ENCODE peak calls at places on chromosomes 1 and 21, in ten cellular contexts. K is astrocyte of the spinal cord, X is lower lobe of right lung, V is cardiac fibroblast, Q is WTC11, E is fibroblast of mammary gland, O is H9, F is prostate gland, P is endothelial cell, U is fibroblast of lung. H is an unnamed sample.

GRCh38 chr21:43743934-43744333 is 25.0 kb downstream of the PDXK start:
- DNase-seq in U (no peak), E (no peak), V (no peak), Q (no peak), P (no peak), O (no peak), K (no peak), F (no peak), X (no peak), H (no peak)

GRCh38 chr1:190140644-190141043 is 337.0 kb downstream of the BRINP3 start:
- DNase-seq in V (no peak), P (no peak), E (no peak), F (no peak), K (no peak), U (no peak), X (no peak), Q (no peak), O (no peak), H (no peak)

GRCh38 chr1:31216016-31216415 is 23.7 kb downstream of the NKAIN1 start:
- DNase-seq in E (peak; percentile 46), O (peak; percentile 59), F (peak; percentile 63), V (peak; percentile 55), U (peak; percentile 11), P (peak; percentile 56), Q (peak; percentile 44), X (no peak), K (no peak), H (no peak)

GRCh38 chr21:15275615-15276228 is 210.9 kb upstream of the NRIP1 start:
- DNase-seq in E (no peak), X (no peak), O (no peak), Q (no peak), K (no peak), P (no peak), V (no peak), F (no peak), U (no peak), H (no peak)

GRCh38 chr1:112866151-112866550 is 89.8 kb downstream of the SLC16A1 start:
- DNase-seq in X (no peak), F (no peak), K (peak; percentile 92), P (no peak), U (peak; percentile 81), E (peak; percentile 74), Q (no peak), O (no peak), V (peak; percentile 85), H (no peak)

GRCh38 chr1:174791863-174792262 is 207.9 kb upstream of the CACYBP start:
- DNase-seq in V (no peak), X (no peak), F (no peak), Q (no peak), E (no peak), U (no peak), O (no peak), P (no peak), K (no peak), H (no peak)

GRCh38 chr1:91617242-91617837 is 116.7 kb downstream of the CDC7 start:
- DNase-seq in X (peak; percentile 55), K (peak; percentile 32), F (no peak), U (no peak), V (no peak), P (no peak), Q (peak; percentile 67), E (no peak), O (peak; percentile 79), H (peak; percentile 22)

GRCh38 chr21:42309753-42310213 is 5.4 kb downstream of the TFF3 start:
- DNase-seq in U (peak; percentile 8), E (peak; percentile 12), P (peak; percentile 79), X (peak; percentile 76), O (peak; percentile 80), V (peak; percentile 21), K (peak; percentile 4), F (peak; percentile 35), Q (peak; percentile 85), H (peak; percentile 87)

GRCh38 chr1:43836267-43836951 is 97.2 kb upstream of the ARTN start:
- DNase-seq in U (no peak), F (no peak), Q (no peak), P (no peak), E (no peak), X (peak; percentile 74), O (no peak), K (peak; percentile 33), V (no peak), H (peak; percentile 35)

GRCh38 chr1:241600496-241600901 is 39.7 kb downstream of the CHML start:
- DNase-seq in X (no peak), K (peak; percentile 50), E (peak; percentile 80), Q (no peak), U (no peak), V (peak; percentile 44), O (no peak), F (no peak), P (no peak), H (peak; percentile 22)

GRCh38 chr1:53625766-53626520 is 113.0 kb downstream of the GLIS1 start:
- DNase-seq in F (no peak), X (no peak), K (no peak), E (peak; percentile 25), P (no peak), Q (no peak), O (peak; percentile 15), V (peak; percentile 51), U (no peak), H (no peak)

GRCh38 chr1:93000751-93001175 is 39.5 kb upstream of the DIPK1A start:
- DNase-seq in E (no peak), O (no peak), Q (no peak), P (no peak), U (no peak), K (no peak), F (no peak), X (no peak), V (no peak), H (no peak)

GRCh38 chr1:93004566-93005251 is 43.4 kb upstream of the DIPK1A start:
- DNase-seq in X (no peak), V (no peak), E (no peak), P (no peak), U (no peak), O (no peak), F (no peak), Q (no peak), K (no peak), H (no peak)

GRCh38 chr1:93003981-93004380 is 42.7 kb upstream of the DIPK1A start:
- DNase-seq in U (no peak), Q (no peak), V (no peak), K (no peak), X (no peak), E (no peak), O (no peak), P (no peak), F (no peak), H (no peak)

GRCh38 chr1:93000291-93000690 is 39.0 kb upstream of the DIPK1A start:
- DNase-seq in U (no peak), O (peak; percentile 68), K (no peak), X (no peak), P (peak; percentile 36), E (no peak), Q (peak; percentile 67), F (no peak), V (no peak), H (no peak)

GRCh38 chr1:93001893-93002292 is 40.6 kb upstream of the DIPK1A start:
- DNase-seq in O (no peak), P (no peak), U (no peak), V (no peak), K (no peak), E (no peak), X (no peak), F (no peak), Q (no peak), H (no peak)
- TF ChIP-seq CTCF in O (no peak), P (no peak), U (no peak), V (no peak), K (no peak), E (no peak), X (no peak), F (no peak), Q (no peak), H (no peak)

GRCh38 chr1:173717238-173717637 is 2.5 kb downstream of the KLHL20 start:
- DNase-seq in P (no peak), V (no peak), F (no peak), O (no peak), E (peak; percentile 1), K (no peak), U (no peak), X (no peak), Q (no peak), H (no peak)

GRCh38 chr1:173714441-173714758 is 381 bp upstream of the KLHL20 start:
- DNase-seq in P (no peak), Q (no peak), K (no peak), V (no peak), E (no peak), O (no peak), X (no peak), F (no peak), U (no peak), H (no peak)

GRCh38 chr1:173715538-173715844 is 710 bp downstream of the KLHL20 start:
- DNase-seq in K (peak; percentile 3), U (no peak), E (no peak), Q (no peak), O (no peak), X (no peak), F (no peak), P (no peak), V (no peak), H (no peak)

DNA sequence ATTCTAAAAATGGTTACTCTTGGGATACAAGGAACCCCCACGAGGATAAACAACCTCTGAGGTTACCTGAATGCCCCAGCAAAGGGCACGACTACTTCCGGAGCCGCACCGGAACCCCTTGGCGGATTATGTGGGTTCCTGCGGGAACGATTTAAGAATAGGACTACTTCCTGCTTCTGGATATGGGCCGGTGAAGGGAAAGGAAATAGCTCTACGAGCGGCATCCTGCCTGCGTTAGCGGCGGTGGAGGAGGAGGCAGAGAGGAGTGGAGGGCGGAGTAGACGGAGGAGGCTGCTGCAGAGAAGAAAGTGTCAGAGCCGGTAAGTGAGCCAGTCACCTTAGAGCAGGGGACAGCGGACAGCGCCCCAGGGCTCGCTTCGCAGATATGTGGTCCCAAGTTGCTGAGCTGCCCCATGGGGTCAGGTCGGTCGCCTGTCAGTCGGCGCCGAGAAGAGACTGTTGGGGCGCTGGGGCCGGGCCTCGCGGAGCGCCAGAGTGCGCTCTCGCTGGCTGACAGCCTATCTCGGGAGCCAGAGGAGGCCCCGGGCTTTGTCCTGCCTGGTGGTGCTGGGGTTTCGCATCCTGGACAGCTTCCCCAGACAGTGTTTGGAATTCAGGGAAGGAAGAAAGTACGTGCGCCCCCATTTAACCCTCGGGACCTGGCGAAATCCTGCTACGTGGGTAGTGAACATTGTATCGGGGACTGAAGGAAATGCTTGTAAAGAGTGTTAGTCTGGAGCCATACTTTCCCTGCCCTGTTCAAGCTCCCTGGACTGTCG is at the start of gene KLHL20:
- DNase-seq in F (peak; percentile 71), X (peak; percentile 84), P (peak; percentile 79), V (peak; percentile 94), Q (peak; percentile 74), O (peak; percentile 89), E (peak; percentile 90), K (peak; percentile 94), U (peak; percentile 94), H (peak; percentile 84)
- TF ChIP-seq CTCF in F (no peak), X (no peak), P (no peak), V (no peak), Q (no peak), O (no peak), E (no peak), K (peak; percentile 7), U (no peak), H (no peak)

GRCh38 chr1:25695066-25695990 is 78.7 kb downstream of the MAN1C1 start:
- DNase-seq in P (peak; percentile 56), U (peak; percentile 100), E (peak; percentile 99), V (peak; percentile 98), F (peak; percentile 50), X (peak; percentile 75), O (peak; percentile 75), K (peak; percentile 93), Q (peak; percentile 54), H (no peak)
- TF ChIP-seq CTCF in P (no peak), U (peak; percentile 32), E (peak; percentile 45), V (peak; percentile 27), F (no peak), X (peak; percentile 31), O (peak; percentile 50), K (peak; percentile 34), Q (no peak), H (no peak)

GRCh38 chr1:102099916-102100315 is 103.2 kb upstream of the OLFM3 start:
- DNase-seq in X (no peak), Q (no peak), K (no peak), V (no peak), O (no peak), U (no peak), F (no peak), P (no peak), E (no peak), H (no peak)
- TF ChIP-seq CTCF in X (no peak), Q (no peak), K (no peak), V (no peak), O (no peak), U (no peak), F (no peak), P (no peak), E (no peak), H (no peak)

H was measured in GM20000.